ENCODE peak calls at places on chromosome 1, in five cellular contexts. One of them, this sample, is unnamed. For H3K9me3, the result is how much of the 10 kb centered on the place peaks cover.

GRCh38 chr1:94067196-94067595 is 53.8 kb downstream of the ABCA4 start:
- DNase-seq in mucosa of descending colon: no peak
- DNase-seq in esophagus muscularis mucosa: no peak
- DNase-seq in endodermal cell: no peak
- DNase-seq in CD8-positive, alpha-beta T cell: no peak
- DNase-seq in this sample: no peak

GRCh38 chr1:24526940-24527542 is 24.4 kb downstream of the RCAN3 start:
- DNase-seq in CD8-positive, alpha-beta T cell: peak
- DNase-seq in endodermal cell: no peak
- DNase-seq in esophagus muscularis mucosa: no peak
- DNase-seq in mucosa of descending colon: no peak
- DNase-seq in this sample: peak

GRCh38 chr1:198443374-198444233 is 96.9 kb downstream of the ATP6V1G3 start:
- DNase-seq in esophagus muscularis mucosa: no peak
- DNase-seq in mucosa of descending colon: no peak
- DNase-seq in CD8-positive, alpha-beta T cell: no peak
- DNase-seq in endodermal cell: no peak
- DNase-seq in this sample: no peak

GRCh38 chr1:22414244-22414751 is 37.4 kb upstream of the ZBTB40 start:
- DNase-seq in CD8-positive, alpha-beta T cell: no peak
- DNase-seq in esophagus muscularis mucosa: no peak
- DNase-seq in mucosa of descending colon: no peak
- DNase-seq in endodermal cell: no peak
- DNase-seq in this sample: no peak

GRCh38 chr1:160522136-160522535 is 919 bp downstream of the SLAMF6 start:
- DNase-seq in CD8-positive, alpha-beta T cell: no peak
- DNase-seq in mucosa of descending colon: no peak
- DNase-seq in esophagus muscularis mucosa: no peak
- DNase-seq in endodermal cell: no peak
- DNase-seq in this sample: no peak

GRCh38 chr1:82108843-82109242 is 308.1 kb downstream of the ADGRL2 start:
- DNase-seq in CD8-positive, alpha-beta T cell: no peak
- DNase-seq in esophagus muscularis mucosa: no peak
- DNase-seq in mucosa of descending colon: no peak
- DNase-seq in endodermal cell: no peak
- DNase-seq in this sample: no peak

GRCh38 chr1:34389974-34390373 is 213.3 kb downstream of the C1orf94 start:
- DNase-seq in esophagus muscularis mucosa: no peak
- DNase-seq in endodermal cell: no peak
- DNase-seq in mucosa of descending colon: no peak
- DNase-seq in CD8-positive, alpha-beta T cell: no peak
- DNase-seq in this sample: no peak

GRCh38 chr1:162892916-162893714 is 32.1 kb upstream of the CCDC190 start:
- DNase-seq in mucosa of descending colon: no peak
- DNase-seq in esophagus muscularis mucosa: no peak
- DNase-seq in endodermal cell: no peak
- DNase-seq in CD8-positive, alpha-beta T cell: no peak
- DNase-seq in this sample: no peak

GRCh38 chr1:40944841-40945430 is 34.6 kb upstream of the CTPS1 start:
- DNase-seq in mucosa of descending colon: no peak
- DNase-seq in CD8-positive, alpha-beta T cell: no peak
- DNase-seq in endodermal cell: no peak
- DNase-seq in esophagus muscularis mucosa: no peak
- DNase-seq in this sample: no peak

GRCh38 chr1:34412597-34413392 is 236.1 kb downstream of the C1orf94 start:
- DNase-seq in endodermal cell: peak
- DNase-seq in CD8-positive, alpha-beta T cell: no peak
- DNase-seq in mucosa of descending colon: no peak
- DNase-seq in esophagus muscularis mucosa: peak
- DNase-seq in this sample: no peak

GRCh38 chr1:231235526-231235925 is 5.5 kb upstream of the GNPAT start:
- DNase-seq in esophagus muscularis mucosa: no peak
- DNase-seq in endodermal cell: no peak
- DNase-seq in CD8-positive, alpha-beta T cell: no peak
- DNase-seq in mucosa of descending colon: no peak
- DNase-seq in this sample: no peak

GRCh38 chr1:48203287-48203900 is 19.1 kb upstream of the SLC5A9 start:
- DNase-seq in CD8-positive, alpha-beta T cell: no peak
- DNase-seq in mucosa of descending colon: no peak
- DNase-seq in esophagus muscularis mucosa: no peak
- DNase-seq in endodermal cell: peak
- DNase-seq in this sample: no peak

GRCh38 chr1:239432255-239432654 is 45.9 kb downstream of the CHRM3 start:
- DNase-seq in CD8-positive, alpha-beta T cell: no peak
- DNase-seq in esophagus muscularis mucosa: no peak
- DNase-seq in mucosa of descending colon: no peak
- DNase-seq in endodermal cell: no peak
- DNase-seq in this sample: no peak

GRCh38 chr1:41874903-41875411 is 43.8 kb downstream of the HIVEP3 start:
- DNase-seq in endodermal cell: peak
- DNase-seq in CD8-positive, alpha-beta T cell: no peak
- DNase-seq in esophagus muscularis mucosa: no peak
- DNase-seq in mucosa of descending colon: no peak
- DNase-seq in this sample: no peak

GRCh38 chr1:24077278-24077978 is 34.5 kb downstream of the MYOM3 start:
- DNase-seq in esophagus muscularis mucosa: no peak
- DNase-seq in endodermal cell: peak
- DNase-seq in mucosa of descending colon: no peak
- DNase-seq in CD8-positive, alpha-beta T cell: no peak
- DNase-seq in this sample: no peak

GRCh38 chr1:178490967-178491366 is 5.8 kb downstream of the CLEC20A start:
- DNase-seq in esophagus muscularis mucosa: no peak
- DNase-seq in endodermal cell: no peak
- DNase-seq in CD8-positive, alpha-beta T cell: no peak
- DNase-seq in mucosa of descending colon: no peak
- DNase-seq in this sample: no peak

GRCh38 chr1:110250018-110250417 is 39.9 kb downstream of the KCNC4 start:
- DNase-seq in CD8-positive, alpha-beta T cell: no peak
- DNase-seq in endodermal cell: peak
- DNase-seq in esophagus muscularis mucosa: no peak
- DNase-seq in mucosa of descending colon: no peak
- DNase-seq in this sample: no peak

GRCh38 chr1:166676981-166677380 is 162.3 kb upstream of the POGK start:
- DNase-seq in mucosa of descending colon: no peak
- DNase-seq in CD8-positive, alpha-beta T cell: no peak
- DNase-seq in esophagus muscularis mucosa: no peak
- DNase-seq in endodermal cell: no peak
- DNase-seq in this sample: no peak

GRCh38 chr1:86146566-86146965 is 10.0 kb downstream of the COL24A1 start:
- DNase-seq in mucosa of descending colon: no peak
- DNase-seq in CD8-positive, alpha-beta T cell: no peak
- DNase-seq in esophagus muscularis mucosa: no peak
- DNase-seq in endodermal cell: no peak
- DNase-seq in this sample: no peak
- TF ChIP-seq CTCF in mucosa of descending colon: no peak
- TF ChIP-seq CTCF in CD8-positive, alpha-beta T cell: no peak
- TF ChIP-seq CTCF in esophagus muscularis mucosa: no peak
- TF ChIP-seq CTCF in endodermal cell: peak
- TF ChIP-seq CTCF in this sample: no peak

DNA sequence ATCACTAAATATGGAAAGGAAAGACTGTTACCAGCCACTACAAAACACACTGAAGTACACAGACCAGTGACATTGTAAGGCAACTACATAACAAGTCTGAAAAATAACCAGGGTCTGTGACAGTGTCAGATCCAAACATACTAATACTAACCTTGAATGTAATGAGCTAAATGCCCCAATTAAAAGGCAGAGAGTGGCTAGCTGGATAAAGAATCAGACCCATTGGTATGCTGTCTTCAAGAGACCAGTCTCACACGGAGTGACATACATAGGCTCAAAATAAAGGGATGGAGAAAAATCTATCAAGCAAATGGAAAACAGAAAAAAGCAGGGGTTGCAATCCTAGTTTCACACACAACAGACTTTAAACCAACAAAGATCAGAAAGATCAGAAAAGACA is 100.1 kb downstream of the MAGI3 start:
- DNase-seq in CD8-positive, alpha-beta T cell: no peak
- DNase-seq in esophagus muscularis mucosa: no peak
- DNase-seq in mucosa of descending colon: no peak
- DNase-seq in endodermal cell: no peak
- DNase-seq in this sample: no peak
- H3K9me3 ChIP-seq in CD8-positive, alpha-beta T cell: under half
- H3K9me3 ChIP-seq in esophagus muscularis mucosa: under half
- H3K9me3 ChIP-seq in mucosa of descending colon: under half
- H3K9me3 ChIP-seq in endodermal cell: under half
- H3K9me3 ChIP-seq in this sample: under half

GRCh38 chr1:244869364-244869827 is 5.1 kb upstream of the HNRNPU start:
- DNase-seq in CD8-positive, alpha-beta T cell: no peak
- DNase-seq in esophagus muscularis mucosa: no peak
- DNase-seq in endodermal cell: no peak
- DNase-seq in mucosa of descending colon: no peak
- DNase-seq in this sample: no peak
- H3K4me3 ChIP-seq in CD8-positive, alpha-beta T cell: no peak
- H3K4me3 ChIP-seq in esophagus muscularis mucosa: no peak
- H3K4me3 ChIP-seq in endodermal cell: no peak
- H3K4me3 ChIP-seq in mucosa of descending colon: no peak
- H3K4me3 ChIP-seq in this sample: no peak

GRCh38 chr1:6917067-6917466 is 131.8 kb downstream of the CAMTA1 start:
- DNase-seq in mucosa of descending colon: peak
- DNase-seq in esophagus muscularis mucosa: no peak
- DNase-seq in CD8-positive, alpha-beta T cell: no peak
- DNase-seq in endodermal cell: no peak
- DNase-seq in this sample: no peak

GRCh38 chr1:6915999-6916565 is 130.8 kb downstream of the CAMTA1 start:
- DNase-seq in esophagus muscularis mucosa: no peak
- DNase-seq in endodermal cell: no peak
- DNase-seq in CD8-positive, alpha-beta T cell: no peak
- DNase-seq in mucosa of descending colon: no peak
- DNase-seq in this sample: peak

GRCh38 chr1:6918286-6918907 is 133.1 kb downstream of the CAMTA1 start:
- DNase-seq in esophagus muscularis mucosa: no peak
- DNase-seq in endodermal cell: no peak
- DNase-seq in CD8-positive, alpha-beta T cell: no peak
- DNase-seq in mucosa of descending colon: no peak
- DNase-seq in this sample: no peak

GRCh38 chr1:6922096-6922931 is 137.1 kb downstream of the CAMTA1 start:
- DNase-seq in esophagus muscularis mucosa: no peak
- DNase-seq in mucosa of descending colon: no peak
- DNase-seq in endodermal cell: no peak
- DNase-seq in CD8-positive, alpha-beta T cell: no peak
- DNase-seq in this sample: no peak

GRCh38 chr1:6918908-6919511 is 133.8 kb downstream of the CAMTA1 start:
- DNase-seq in endodermal cell: no peak
- DNase-seq in mucosa of descending colon: no peak
- DNase-seq in CD8-positive, alpha-beta T cell: no peak
- DNase-seq in esophagus muscularis mucosa: no peak
- DNase-seq in this sample: no peak
- TF ChIP-seq CTCF in endodermal cell: no peak
- TF ChIP-seq CTCF in mucosa of descending colon: no peak
- TF ChIP-seq CTCF in CD8-positive, alpha-beta T cell: no peak
- TF ChIP-seq CTCF in esophagus muscularis mucosa: no peak
- TF ChIP-seq CTCF in this sample: no peak

GRCh38 chr1:248029770-248030169 is at the start of gene OR2L2:
- DNase-seq in endodermal cell: no peak
- DNase-seq in esophagus muscularis mucosa: no peak
- DNase-seq in CD8-positive, alpha-beta T cell: no peak
- DNase-seq in mucosa of descending colon: no peak
- DNase-seq in this sample: no peak
- H3K9me3 ChIP-seq in endodermal cell: half or more
- H3K9me3 ChIP-seq in esophagus muscularis mucosa: under half
- H3K9me3 ChIP-seq in CD8-positive, alpha-beta T cell: under half
- H3K9me3 ChIP-seq in mucosa of descending colon: half or more
- H3K9me3 ChIP-seq in this sample: under half

GRCh38 chr1:226135059-226135651 is 51.4 kb downstream of the ACBD3 start:
- DNase-seq in esophagus muscularis mucosa: peak
- DNase-seq in mucosa of descending colon: peak
- DNase-seq in endodermal cell: peak
- DNase-seq in CD8-positive, alpha-beta T cell: no peak
- DNase-seq in this sample: peak
- H3K4me3 ChIP-seq in esophagus muscularis mucosa: peak
- H3K4me3 ChIP-seq in mucosa of descending colon: no peak
- H3K4me3 ChIP-seq in endodermal cell: no peak
- H3K4me3 ChIP-seq in CD8-positive, alpha-beta T cell: no peak
- H3K4me3 ChIP-seq in this sample: no peak

GRCh38 chr1:53176452-53177344 is 19.9 kb upstream of the CPT2 start:
- DNase-seq in CD8-positive, alpha-beta T cell: no peak
- DNase-seq in esophagus muscularis mucosa: no peak
- DNase-seq in mucosa of descending colon: peak
- DNase-seq in endodermal cell: no peak
- DNase-seq in this sample: no peak
- TF ChIP-seq CTCF in CD8-positive, alpha-beta T cell: no peak
- TF ChIP-seq CTCF in esophagus muscularis mucosa: peak
- TF ChIP-seq CTCF in mucosa of descending colon: no peak
- TF ChIP-seq CTCF in endodermal cell: peak
- TF ChIP-seq CTCF in this sample: no peak

DNA sequence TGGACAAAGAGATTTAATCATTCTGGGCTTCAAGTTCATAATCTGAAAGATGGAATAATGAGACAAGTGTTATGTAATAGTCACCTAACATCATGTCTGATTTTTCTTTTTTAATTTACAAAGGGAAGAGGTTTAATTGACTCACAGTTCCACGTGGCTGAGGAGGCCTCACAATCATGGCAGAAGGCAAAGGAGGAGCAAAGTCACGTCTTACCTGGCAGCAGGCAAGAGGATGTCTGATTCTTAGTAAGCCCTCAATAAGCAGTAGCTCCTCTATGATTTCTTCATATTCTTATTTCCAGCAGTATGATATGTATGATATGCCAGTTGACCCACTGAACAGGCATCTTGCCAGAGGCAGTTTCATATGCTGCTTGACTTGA is 152.7 kb downstream of the S1PR1 start:
- DNase-seq in mucosa of descending colon: no peak
- DNase-seq in endodermal cell: no peak
- DNase-seq in esophagus muscularis mucosa: no peak
- DNase-seq in CD8-positive, alpha-beta T cell: no peak
- DNase-seq in this sample: no peak
- H3K9me3 ChIP-seq in mucosa of descending colon: under half
- H3K9me3 ChIP-seq in endodermal cell: under half
- H3K9me3 ChIP-seq in esophagus muscularis mucosa: under half
- H3K9me3 ChIP-seq in CD8-positive, alpha-beta T cell: under half
- H3K9me3 ChIP-seq in this sample: under half